ENCODE peak calls at places on chromosome 5, in six cellular contexts. Y is spleen; E is CD4-positive, alpha-beta memory T cell; N is CD8-positive, alpha-beta memory T cell; U is Right ventricle myocardium superior; T is M059J. V is an unnamed sample.

GRCh38 chr5:121199238-121199999 is 652.3 kb upstream of the FTMT start:
- DNase-seq in Y (no peak), E (no peak), N (no peak), U (peak), T (peak), V (no peak)

GRCh38 chr5:57566914-57567313 is 84.3 kb upstream of the ACTBL2 start:
- DNase-seq in Y (no peak), E (no peak), N (no peak), U (no peak), T (peak), V (no peak)

GRCh38 chr5:180313677-180314076 is 21.8 kb upstream of the MAPK9 start:
- DNase-seq in Y (no peak), E (no peak), N (no peak), U (peak), T (peak), V (peak)

GRCh38 chr5:90613918-90614504 is 55.4 kb downstream of the ADGRV1 start:
- DNase-seq in Y (no peak), E (no peak), N (no peak), U (no peak), T (no peak), V (no peak)

GRCh38 chr5:97019435-97020117 is 83.7 kb downstream of the LNPEP start:
- DNase-seq in Y (no peak), E (no peak), N (no peak), U (no peak), T (peak), V (no peak)

GRCh38 chr5:176875014-176875550 is 24.1 kb downstream of the HK3 start:
- DNase-seq in Y (no peak), E (no peak), N (no peak), U (no peak), T (no peak), V (no peak)

GRCh38 chr5:139638736-139639618 is 9.2 kb upstream of the CXXC5 start:
- DNase-seq in Y (peak), E (no peak), N (no peak), U (no peak), T (no peak), V (no peak)

GRCh38 chr5:154194348-154195329 is 4.1 kb downstream of the GALNT10 start:
- DNase-seq in Y (no peak), E (no peak), N (no peak), U (no peak), T (peak), V (no peak)

GRCh38 chr5:127399068-127399467 is 108.5 kb downstream of the MEGF10 start:
- DNase-seq in Y (no peak), E (no peak), N (no peak), U (no peak), T (no peak), V (no peak)

GRCh38 chr5:132313378-132313777 is 19.2 kb downstream of the SLC22A4 start:
- DNase-seq in Y (no peak), E (no peak), N (no peak), U (no peak), T (no peak), V (no peak)

GRCh38 chr5:95870105-95870672 is 47.7 kb upstream of the GLRX start:
- DNase-seq in Y (no peak), E (no peak), N (no peak), U (no peak), T (peak), V (peak)

GRCh38 chr5:33513786-33514185 is 73.0 kb downstream of the TARS1 start:
- DNase-seq in Y (no peak), E (no peak), N (no peak), U (no peak), T (peak), V (no peak)

GRCh38 chr5:54095969-54096368 is 214.4 kb downstream of the ARL15 start:
- DNase-seq in Y (no peak), E (no peak), N (no peak), U (no peak), T (no peak), V (no peak)

GRCh38 chr5:133624316-133624715 is 12.0 kb upstream of the FSTL4 start:
- DNase-seq in Y (no peak), E (no peak), N (no peak), U (no peak), T (no peak), V (no peak)

GRCh38 chr5:177429248-177430045 is 3.0 kb downstream of the GRK6 start:
- DNase-seq in Y (peak), E (peak), N (peak), U (peak), T (no peak), V (peak)

GRCh38 chr5:136200761-136201160 is 7.8 kb upstream of the SMIM32 start:
- DNase-seq in Y (no peak), E (no peak), N (no peak), U (no peak), T (no peak), V (no peak)

GRCh38 chr5:64298586-64298985 is 132.9 kb downstream of the RNF180 start:
- DNase-seq in Y (no peak), E (no peak), N (no peak), U (no peak), T (no peak), V (no peak)

GRCh38 chr5:170442381-170442780 is 53.2 kb upstream of the KCNMB1 start:
- DNase-seq in Y (no peak), E (no peak), N (no peak), U (no peak), T (no peak), V (no peak)

GRCh38 chr5:142215915-142216681 is 107.5 kb downstream of the NDFIP1 start:
- DNase-seq in Y (no peak), E (no peak), N (no peak), U (peak), T (peak), V (no peak)

GRCh38 chr5:144030904-144031303 is 139.6 kb downstream of the YIPF5 start:
- DNase-seq in Y (no peak), E (no peak), N (no peak), U (no peak), T (no peak), V (no peak)

GRCh38 chr5:143023447-143024096 is 253.4 kb downstream of the ARHGAP26 start:
- DNase-seq in Y (no peak), E (no peak), N (no peak), U (peak), T (peak), V (no peak)

GRCh38 chr5:81122271-81122670 is 110.9 kb upstream of the CKMT2 start:
- DNase-seq in Y (no peak), E (no peak), N (no peak), U (no peak), T (no peak), V (no peak)

GRCh38 chr5:102863764-102864560 is 108.9 kb downstream of the PAM start:
- DNase-seq in Y (no peak), E (no peak), N (no peak), U (no peak), T (peak), V (no peak)

GRCh38 chr5:180343846-180344327 is 9.2 kb downstream of the GFPT2 start:
- DNase-seq in Y (peak), E (no peak), N (no peak), U (peak), T (peak), V (no peak)

GRCh38 chr5:115450741-115451140 is 93.8 kb downstream of the FEM1C start:
- DNase-seq in Y (no peak), E (no peak), N (no peak), U (no peak), T (peak), V (no peak)

GRCh38 chr5:1555011-1555807 is 31.4 kb upstream of the LPCAT1 start:
- DNase-seq in Y (no peak), E (no peak), N (no peak), U (no peak), T (peak), V (no peak)

GRCh38 chr5:131212471-131213021 is 41.8 kb downstream of the LYRM7 start:
- DNase-seq in Y (no peak), E (no peak), N (no peak), U (no peak), T (no peak), V (no peak)

GRCh38 chr5:143199843-143200242 is 203.6 kb downstream of the NR3C1 start:
- DNase-seq in Y (no peak), E (no peak), N (no peak), U (no peak), T (no peak), V (no peak)

GRCh38 chr5:143139585-143139984 is 263.9 kb downstream of the NR3C1 start:
- DNase-seq in Y (no peak), E (no peak), N (no peak), U (no peak), T (no peak), V (no peak)

GRCh38 chr5:38379360-38379827 is 121.0 kb downstream of the EGFLAM start:
- DNase-seq in Y (no peak), E (no peak), N (no peak), U (no peak), T (no peak), V (no peak)